ENCODE peak calls at places on chromosomes 2 and 18, in six cellular contexts. E is HepG2, Z is HCT116, P is K562, D is WTC11, I is H1. S is an unnamed sample.

GRCh38 chr2:163698857-163699256 is 37.0 kb downstream of the FIGN start:
- DNase-seq in E (no peak), Z (no peak), P (no peak), D (peak; percentile 67), I (peak; percentile 44), S (no peak)

GRCh38 chr2:198102841-198103240 is 298.4 kb downstream of the PLCL1 start:
- DNase-seq in E (no peak), Z (no peak), P (no peak), D (no peak), I (no peak), S (no peak)

GRCh38 chr18:74083071-74083954 is 64.3 kb downstream of the FBXO15 start:
- DNase-seq in E (no peak), Z (no peak), P (no peak), D (no peak), I (no peak), S (no peak)

GRCh38 chr2:12180046-12180445 is 433.6 kb downstream of the LPIN1 start:
- DNase-seq in E (no peak), Z (no peak), P (no peak), D (no peak), I (no peak), S (no peak)

GRCh38 chr2:15809504-15809903 is 130.8 kb upstream of the MYCN start:
- DNase-seq in E (no peak), Z (no peak), P (no peak), D (no peak), I (no peak), S (no peak)

GRCh38 chr2:81266106-81266505 is 961.6 kb upstream of the LRRTM1 start:
- DNase-seq in E (peak; percentile 18), Z (peak; percentile 48), P (no peak), D (peak; percentile 15), I (no peak), S (no peak)

GRCh38 chr2:161416633-161417427 is 733 bp downstream of the TBR1 start:
- DNase-seq in E (no peak), Z (no peak), P (no peak), D (peak; percentile 47), I (no peak), S (no peak)

GRCh38 chr18:43869451-43870008 is 592.2 kb upstream of the SYT4 start:
- DNase-seq in E (no peak), Z (no peak), P (no peak), D (no peak), I (no peak), S (no peak)

GRCh38 chr2:37324786-37325624 is at the start of gene PRKD3:
- DNase-seq in E (peak; percentile 27), Z (peak; percentile 18), P (peak; percentile 86), D (no peak), I (no peak), S (no peak)

GRCh38 chr2:58110765-58111164 is 64.2 kb downstream of the VRK2 start:
- DNase-seq in E (no peak), Z (peak; percentile 48), P (no peak), D (peak; percentile 21), I (no peak), S (no peak)

GRCh38 chr2:22450831-22451230 is 934.1 kb upstream of the KLHL29 start:
- DNase-seq in E (no peak), Z (no peak), P (no peak), D (no peak), I (no peak), S (no peak)

GRCh38 chr2:157784169-157784822 is 91.8 kb downstream of the ACVR1 start:
- DNase-seq in E (no peak), Z (no peak), P (peak; percentile 29), D (peak; percentile 29), I (no peak), S (no peak)

GRCh38 chr18:60389314-60389713 is 16.7 kb upstream of the MC4R start:
- DNase-seq in E (no peak), Z (no peak), P (no peak), D (no peak), I (no peak), S (no peak)

DNA sequence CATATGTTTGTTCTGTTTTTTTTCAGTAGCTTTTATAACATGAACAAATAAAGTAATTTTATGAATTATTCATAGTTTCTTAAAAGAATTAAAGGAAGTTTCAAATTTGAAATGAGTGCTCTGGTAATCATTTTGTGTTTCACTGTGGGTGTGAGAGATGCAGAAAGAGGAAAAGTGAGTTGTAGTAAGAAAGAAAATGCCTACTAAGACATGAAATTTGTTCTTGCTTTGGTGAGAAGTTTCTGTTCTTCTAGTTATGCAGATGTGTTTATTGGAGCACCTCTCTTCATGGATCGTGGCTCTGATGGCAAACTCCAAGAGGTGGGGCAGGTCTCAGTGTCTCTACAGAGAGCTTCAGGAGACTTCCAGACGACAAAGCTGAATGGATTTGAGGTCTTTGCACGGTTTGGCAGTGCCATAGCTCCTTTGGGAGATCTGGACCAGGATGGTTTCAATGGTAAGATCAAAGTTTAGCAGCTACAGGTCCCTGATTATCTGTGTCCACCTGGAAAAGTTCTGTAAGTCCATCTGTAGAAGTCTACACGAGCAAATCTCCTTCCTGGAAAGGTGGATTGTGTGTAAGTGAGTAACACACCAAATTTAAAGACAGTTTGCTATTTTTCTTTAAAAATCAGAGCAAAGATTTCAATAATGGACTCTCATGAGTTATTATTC is 51.4 kb downstream of the ITGAV start:
- DNase-seq in E (no peak), Z (no peak), P (no peak), D (no peak), I (no peak), S (peak; percentile 0)
- TF ChIP-seq ATF3 in E (no peak), Z (no peak), P (no peak), D (no peak), I (no peak), S (no peak)

GRCh38 chr18:68414407-68414806 is 300.5 kb downstream of the TMX3 start:
- DNase-seq in E (no peak), Z (no peak), P (no peak), D (no peak), I (no peak), S (no peak)

GRCh38 chr18:68418881-68419280 is 296.0 kb downstream of the TMX3 start:
- DNase-seq in E (no peak), Z (no peak), P (no peak), D (no peak), I (no peak), S (no peak)

GRCh38 chr18:68417166-68417776 is 297.6 kb downstream of the TMX3 start:
- DNase-seq in E (no peak), Z (no peak), P (no peak), D (no peak), I (no peak), S (no peak)

GRCh38 chr18:68418226-68418868 is 296.6 kb downstream of the TMX3 start:
- DNase-seq in E (no peak), Z (no peak), P (no peak), D (no peak), I (no peak), S (no peak)

GRCh38 chr18:68417826-68418225 is 297.1 kb downstream of the TMX3 start:
- DNase-seq in E (no peak), Z (no peak), P (no peak), D (no peak), I (no peak), S (no peak)
- TF ChIP-seq ATF3 in E (no peak), Z (no peak), P (no peak), D (no peak), I (no peak), S (no peak)

DNA sequence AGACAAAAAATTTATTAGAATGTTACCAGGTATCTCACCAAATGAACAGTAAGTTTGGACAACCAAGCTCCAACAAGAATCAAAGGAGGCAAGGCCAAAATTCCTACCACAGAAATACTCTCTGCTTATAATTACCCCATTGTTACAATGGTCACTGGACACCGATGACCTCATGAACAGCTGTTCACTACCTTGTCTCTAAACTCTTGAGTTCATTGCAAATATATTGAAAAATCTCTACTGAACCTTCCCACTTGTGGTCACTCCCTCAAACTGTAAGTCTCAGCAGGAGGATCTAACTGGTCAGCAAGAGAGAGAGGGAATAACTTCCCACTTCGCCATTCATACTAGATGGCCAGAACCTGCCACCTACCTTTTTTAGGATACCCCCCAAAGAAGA is 50.0 kb downstream of the ERBB4 start:
- DNase-seq in E (no peak), Z (no peak), P (no peak), D (no peak), I (no peak), S (no peak)
- TF ChIP-seq ATF3 in E (no peak), Z (no peak), P (no peak), D (no peak), I (no peak), S (no peak)

GRCh38 chr2:75787532-75788132 is 76.9 kb upstream of the GCFC2 start:
- DNase-seq in E (peak; percentile 44), Z (peak; percentile 10), P (peak; percentile 13), D (no peak), I (no peak), S (no peak)
- TF ChIP-seq ATF3 in E (no peak), Z (no peak), P (no peak), D (no peak), I (no peak), S (no peak)

GRCh38 chr18:32588191-32588590 is 117.5 kb upstream of the GAREM1 start:
- DNase-seq in E (no peak), Z (no peak), P (no peak), D (no peak), I (no peak), S (no peak)

GRCh38 chr18:32577561-32577960 is 106.9 kb upstream of the GAREM1 start:
- DNase-seq in E (no peak), Z (no peak), P (no peak), D (no peak), I (no peak), S (no peak)

DNA sequence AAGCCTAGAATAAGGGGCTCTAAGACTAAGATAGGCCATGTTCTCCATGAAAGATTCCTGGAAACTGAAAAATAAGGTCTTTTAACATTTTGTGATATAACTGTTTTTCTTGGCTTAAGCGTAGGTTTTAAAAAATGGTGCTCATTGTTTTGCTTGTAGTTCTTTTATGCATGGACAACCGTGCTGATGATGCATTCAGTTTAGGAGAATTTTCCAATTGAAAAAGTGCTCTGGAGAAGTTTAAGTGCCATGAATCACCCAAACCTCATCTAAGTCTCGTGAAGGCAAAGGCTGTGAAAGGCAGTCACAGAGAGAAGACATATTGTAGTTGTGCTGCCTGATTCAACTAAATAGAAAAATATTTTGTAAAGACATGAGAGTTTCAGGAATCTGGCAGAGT is 111.8 kb upstream of the GAREM1 start:
- DNase-seq in E (no peak), Z (no peak), P (no peak), D (no peak), I (no peak), S (no peak)
- TF ChIP-seq ATF3 in E (no peak), Z (no peak), P (no peak), D (no peak), I (no peak), S (no peak)

DNA sequence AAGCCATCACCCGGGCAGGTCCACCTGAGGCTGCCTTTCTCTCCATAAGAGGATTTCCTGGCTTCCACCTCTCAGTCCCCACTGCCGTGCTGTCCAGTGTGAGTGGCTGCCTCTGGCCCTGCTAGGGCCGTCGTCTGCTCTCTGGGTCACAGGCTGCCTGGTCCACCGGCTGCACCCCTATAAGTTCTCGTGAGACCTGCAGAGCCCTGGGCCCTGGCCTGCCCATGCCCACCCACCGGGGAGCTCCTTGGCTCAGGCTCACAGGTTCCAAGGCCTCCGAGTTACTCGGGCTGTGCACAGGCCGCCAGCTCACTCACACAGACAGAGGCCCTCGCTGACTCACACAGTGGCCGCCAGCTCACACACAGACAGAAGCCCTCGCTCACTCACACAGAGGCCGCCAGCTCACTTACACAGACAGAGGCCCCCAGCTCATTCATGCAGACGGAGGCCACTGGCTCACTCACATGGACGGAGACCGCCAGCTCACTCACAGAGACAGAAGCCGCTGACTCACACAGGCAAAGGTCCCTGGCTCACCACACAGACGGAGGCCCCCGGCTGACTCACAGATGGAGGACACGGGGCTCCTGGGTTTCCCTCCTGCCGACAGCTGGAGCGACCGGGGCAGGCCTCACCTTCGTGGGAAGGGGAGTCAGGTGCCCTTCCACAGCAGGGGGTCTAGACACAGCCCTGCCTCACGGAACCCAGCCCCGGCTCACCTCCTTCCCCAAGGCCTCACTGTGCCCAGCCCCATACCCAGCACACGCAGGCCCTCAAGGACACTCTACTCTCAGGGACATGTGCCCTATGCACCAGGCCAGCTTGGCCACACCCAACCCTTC is 334.1 kb upstream of the MYT1L start:
- DNase-seq in E (peak; percentile 58), Z (peak; percentile 16), P (no peak), D (no peak), I (no peak), S (no peak)
- TF ChIP-seq ATF3 in E (no peak), Z (no peak), P (no peak), D (no peak), I (no peak), S (no peak)